ENCODE peak calls at places on chromosomes 3 and 15, in nine cellular contexts. V is gastrocnemius medialis; Q is colonic mucosa; P is SHP77; G is right lobe of liver; O is Panc1; U is SK-N-SH; Z is mucosa of gallbladder; H is activated naive CD4-positive, alpha-beta T cell treated with anti-CD3 and anti-CD28 coated beads, Interleukin-2, amount 50 U/mL, for 16 hours. K is an unnamed sample.

GRCh38 chr3:194069421-194070219 is 66.3 kb upstream of the HES1 start:
- DNase-seq in V (no peak), Q (no peak), P (no peak), G (peak; percentile 67), O (no peak), U (no peak), Z (no peak), H (no peak), K (no peak)

GRCh38 chr3:15102833-15103232 is 3.9 kb upstream of the RBSN start:
- DNase-seq in V (peak; percentile 51), Q (peak; percentile 51), P (no peak), G (no peak), O (no peak), U (no peak), Z (peak; percentile 30), H (no peak), K (no peak)

GRCh38 chr15:78979456-78980320 is 34.8 kb upstream of the CTSH start:
- DNase-seq in V (peak; percentile 30), Q (peak; percentile 71), P (peak; percentile 68), G (peak; percentile 74), O (peak; percentile 54), U (peak; percentile 83), Z (peak; percentile 85), H (no peak), K (peak; percentile 76)

GRCh38 chr3:83193526-83193925 is 1432.1 kb upstream of the GBE1 start:
- DNase-seq in V (no peak), Q (no peak), P (no peak), G (no peak), O (no peak), U (no peak), Z (no peak), H (no peak), K (no peak)

GRCh38 chr3:142875099-142875498 is 13.8 kb downstream of the PCOLCE2 start:
- DNase-seq in V (no peak), Q (no peak), P (no peak), G (no peak), O (no peak), U (no peak), Z (no peak), H (no peak), K (no peak)

GRCh38 chr15:66702770-66703539 is 919 bp downstream of the SMAD6 start:
- DNase-seq in V (no peak), Q (no peak), P (no peak), G (peak; percentile 68), O (no peak), U (peak; percentile 63), Z (no peak), H (peak; percentile 34), K (no peak)

GRCh38 chr3:151955356-151955755 is 81.9 kb downstream of the SUCNR1 start:
- DNase-seq in V (no peak), Q (no peak), P (no peak), G (no peak), O (no peak), U (no peak), Z (no peak), H (no peak), K (no peak)

GRCh38 chr3:128311441-128311844 is 155.2 kb downstream of the DNAJB8 start:
- DNase-seq in V (no peak), Q (no peak), P (no peak), G (no peak), O (no peak), U (no peak), Z (peak; percentile 9), H (no peak), K (no peak)

GRCh38 chr3:14831916-14832430 is 13.2 kb downstream of the FGD5 start:
- DNase-seq in V (no peak), Q (no peak), P (no peak), G (no peak), O (no peak), U (no peak), Z (no peak), H (no peak), K (no peak)

GRCh38 chr3:100602506-100603444 is 6.6 kb upstream of the ADGRG7 start:
- DNase-seq in V (no peak), Q (no peak), P (peak; percentile 47), G (no peak), O (no peak), U (no peak), Z (peak; percentile 33), H (no peak), K (peak; percentile 37)

GRCh38 chr15:70385711-70386110 is 288.0 kb upstream of the TLE3 start:
- DNase-seq in V (no peak), Q (no peak), P (no peak), G (no peak), O (no peak), U (peak; percentile 29), Z (no peak), H (no peak), K (no peak)

GRCh38 chr3:5388091-5388490 is 200.6 kb downstream of the EDEM1 start:
- DNase-seq in V (no peak), Q (no peak), P (no peak), G (no peak), O (no peak), U (no peak), Z (no peak), H (no peak), K (no peak)

GRCh38 chr3:49017646-49017977 is 768 bp downstream of the DALRD3 start:
- DNase-seq in V (no peak), Q (peak; percentile 75), P (no peak), G (no peak), O (no peak), U (no peak), Z (no peak), H (no peak), K (peak; percentile 48)

GRCh38 chr3:63294332-63294731 is 16.2 kb downstream of the SYNPR start:
- DNase-seq in V (no peak), Q (no peak), P (no peak), G (no peak), O (no peak), U (no peak), Z (no peak), H (no peak), K (no peak)

GRCh38 chr3:106093616-106094015 is 224.8 kb upstream of the CBLB start:
- DNase-seq in V (no peak), Q (no peak), P (no peak), G (no peak), O (no peak), U (no peak), Z (no peak), H (no peak), K (no peak)

GRCh38 chr3:117788499-117788898 is 1078.9 kb downstream of the TUSC7 start:
- DNase-seq in V (no peak), Q (no peak), P (no peak), G (no peak), O (no peak), U (no peak), Z (no peak), H (no peak), K (no peak)

GRCh38 chr3:10116138-10116460 is 624 bp downstream of the BRK1 start:
- DNase-seq in V (no peak), Q (no peak), P (peak; percentile 3), G (no peak), O (no peak), U (no peak), Z (no peak), H (no peak), K (no peak)

GRCh38 chr15:96583671-96584070 is 253.2 kb downstream of the NR2F2 start:
- DNase-seq in V (no peak), Q (no peak), P (no peak), G (no peak), O (no peak), U (peak; percentile 19), Z (no peak), H (no peak), K (no peak)

GRCh38 chr15:47812436-47813109 is 95.3 kb downstream of the SEMA6D start:
- DNase-seq in V (no peak), Q (no peak), P (no peak), G (no peak), O (peak; percentile 20), U (no peak), Z (peak; percentile 17), H (no peak), K (no peak)

GRCh38 chr15:85475317-85475701 is 94.9 kb downstream of the AKAP13 start:
- DNase-seq in V (no peak), Q (no peak), P (no peak), G (no peak), O (no peak), U (no peak), Z (no peak), H (no peak), K (no peak)

GRCh38 chr3:59043391-59043790 is 6.4 kb downstream of the CFAP20DC start:
- DNase-seq in V (no peak), Q (no peak), P (peak; percentile 57), G (no peak), O (no peak), U (no peak), Z (no peak), H (no peak), K (peak; percentile 39)

GRCh38 chr3:187368765-187369450 is 723 bp downstream of the RTP4 start:
- DNase-seq in V (no peak), Q (no peak), P (no peak), G (no peak), O (no peak), U (no peak), Z (no peak), H (no peak), K (no peak)

GRCh38 chr3:146781059-146781458 is 175.9 kb upstream of the PLSCR5 start:
- DNase-seq in V (no peak), Q (no peak), P (no peak), G (no peak), O (no peak), U (no peak), Z (no peak), H (no peak), K (peak; percentile 62)

GRCh38 chr3:56962922-56963321 is 97.5 kb upstream of the SPATA12 start:
- DNase-seq in V (no peak), Q (no peak), P (no peak), G (no peak), O (no peak), U (no peak), Z (no peak), H (no peak), K (no peak)

GRCh38 chr3:195570344-195570743 is 13.4 kb downstream of the APOD start:
- DNase-seq in V (no peak), Q (no peak), P (no peak), G (no peak), O (no peak), U (no peak), Z (no peak), H (no peak), K (no peak)

GRCh38 chr3:126314305-126315082 is 42.7 kb downstream of the KLF15 start:
- DNase-seq in V (no peak), Q (no peak), P (no peak), G (no peak), O (no peak), U (no peak), Z (peak; percentile 10), H (no peak), K (no peak)

GRCh38 chr3:155423526-155423925 is 130.0 kb upstream of the STRIT1 start:
- DNase-seq in V (no peak), Q (no peak), P (no peak), G (no peak), O (no peak), U (no peak), Z (no peak), H (no peak), K (no peak)

GRCh38 chr3:19522305-19522704 is 374.0 kb downstream of the KCNH8 start:
- DNase-seq in V (no peak), Q (no peak), P (no peak), G (no peak), O (no peak), U (no peak), Z (no peak), H (no peak), K (no peak)

GRCh38 chr3:32193101-32193500 is 45.4 kb upstream of the CMTM8 start:
- DNase-seq in V (no peak), Q (no peak), P (no peak), G (no peak), O (no peak), U (no peak), Z (no peak), H (no peak), K (no peak)

GRCh38 chr3:147538034-147538433 is 128.9 kb downstream of the ZIC1 start:
- DNase-seq in V (no peak), Q (no peak), P (no peak), G (no peak), O (no peak), U (no peak), Z (no peak), H (no peak), K (no peak)

GRCh38 chr15:59242649-59243048 is 36.0 kb downstream of the LDHAL6B start:
- DNase-seq in V (no peak), Q (no peak), P (no peak), G (no peak), O (no peak), U (no peak), Z (no peak), H (no peak), K (no peak)

K was measured in NCI-H146.